ENCODE peak calls at places on chromosomes 1 and 21, in six cellular contexts. C is endothelial cell; H is NCI-H2081; D is DMS153; S is GM12891; Z is CD8-positive, alpha-beta T cell. P is an unnamed sample.

GRCh38 chr1:159980786-159981185 is 26.7 kb upstream of the SLAMF9 start:
- DNase-seq in Z (no peak), D (no peak), C (no peak), S (no peak), H (no peak), P (no peak)

GRCh38 chr1:29855761-29856160 is 619.4 kb downstream of the PTPRU start:
- DNase-seq in C (no peak), Z (no peak), H (no peak), S (no peak), D (no peak), P (no peak)

GRCh38 chr1:183841950-183842816 is 37.3 kb downstream of the RGL1 start:
- DNase-seq in H (peak), Z (no peak), S (no peak), C (no peak), D (peak), P (no peak)

GRCh38 chr1:178938959-178939317 is 68.1 kb upstream of the ANGPTL1 start:
- DNase-seq in H (no peak), S (no peak), C (no peak), Z (no peak), D (no peak), P (no peak)

GRCh38 chr1:55938376-55938850 is 641.0 kb downstream of the PLPP3 start:
- DNase-seq in S (no peak), H (no peak), C (no peak), D (peak), Z (no peak), P (no peak)

GRCh38 chr1:56424744-56425493 is 154.4 kb downstream of the PLPP3 start:
- DNase-seq in Z (no peak), C (no peak), S (no peak), H (no peak), D (no peak), P (no peak)

GRCh38 chr1:89987170-89987819 is 7.6 kb upstream of the ZNF326 start:
- DNase-seq in D (peak), H (peak), C (peak), Z (peak), S (peak), P (no peak)

GRCh38 chr1:68116643-68117235 is 66.3 kb upstream of the DIRAS3 start:
- DNase-seq in S (no peak), H (peak), D (no peak), C (peak), Z (peak), P (no peak)

GRCh38 chr1:16425125-16426025 is 11.8 kb downstream of the SPATA21 start:
- DNase-seq in Z (no peak), S (no peak), C (no peak), D (no peak), H (no peak), P (no peak)

GRCh38 chr1:51101976-51102375 is at the start of gene C1orf185:
- DNase-seq in S (no peak), D (no peak), Z (no peak), H (no peak), C (no peak), P (no peak)

GRCh38 chr1:40796939-40797667 is 13.5 kb downstream of the KCNQ4 start:
- DNase-seq in H (no peak), S (no peak), D (no peak), C (no peak), Z (no peak), P (no peak)

GRCh38 chr1:177103005-177103404 is 61.5 kb downstream of the ASTN1 start:
- DNase-seq in D (no peak), S (no peak), C (no peak), H (no peak), Z (no peak), P (no peak)

GRCh38 chr1:55816456-55816794 is 601.3 kb upstream of the USP24 start:
- DNase-seq in C (no peak), D (no peak), S (no peak), Z (no peak), H (no peak), P (no peak)

GRCh38 chr1:205775717-205776056 is 405 bp upstream of the RAB29 start:
- DNase-seq in S (no peak), H (no peak), D (no peak), C (no peak), Z (no peak), P (no peak)

GRCh38 chr1:53548031-53548491 is 88.9 kb downstream of the DMRTB1 start:
- DNase-seq in C (no peak), Z (peak), S (no peak), D (no peak), H (no peak), P (peak)

GRCh38 chr1:76153856-76154212 is 79.3 kb downstream of the ST6GALNAC3 start:
- DNase-seq in C (no peak), H (no peak), Z (no peak), S (no peak), D (no peak), P (no peak)

GRCh38 chr1:65066766-65067490 is 81.1 kb upstream of the AK4 start:
- DNase-seq in H (peak), D (peak), C (peak), S (peak), Z (peak), P (no peak)

GRCh38 chr1:207797229-207797973 is 45.5 kb downstream of the CD46 start:
- DNase-seq in S (no peak), Z (peak), H (peak), C (peak), D (peak), P (no peak)

GRCh38 chr1:27656157-27656893 is 15.7 kb downstream of the IFI6 start:
- DNase-seq in C (no peak), H (peak), S (no peak), Z (no peak), D (no peak), P (no peak)

GRCh38 chr1:41342774-41343355 is 18.4 kb upstream of the FOXO6 start:
- DNase-seq in H (no peak), S (no peak), D (no peak), Z (no peak), C (no peak), P (no peak)

GRCh38 chr1:112544011-112544688 is 35.4 kb downstream of the WNT2B start:
- DNase-seq in D (no peak), Z (no peak), S (no peak), C (no peak), H (no peak), P (no peak)

GRCh38 chr21:45427331-45428271 is 22.6 kb downstream of the COL18A1 start:
- DNase-seq in Z (no peak), S (no peak), C (no peak), D (no peak), H (no peak), P (peak)

GRCh38 chr1:66343569-66344325 is 190.2 kb upstream of the SGIP1 start:
- DNase-seq in H (no peak), Z (no peak), S (no peak), D (no peak), C (no peak), P (no peak)

GRCh38 chr1:108505766-108506075 is 54.2 kb upstream of the EEIG2 start:
- DNase-seq in S (no peak), Z (no peak), H (no peak), C (no peak), D (no peak), P (no peak)

GRCh38 chr1:201361652-201362504 is 15.6 kb downstream of the TNNT2 start:
- DNase-seq in S (peak), H (peak), C (peak), Z (no peak), D (peak), P (no peak)

GRCh38 chr1:212928323-212929281 is 21.7 kb upstream of the VASH2 start:
- DNase-seq in H (no peak), D (no peak), C (no peak), S (no peak), Z (no peak), P (no peak)

GRCh38 chr1:239913141-239913585 is 178.5 kb upstream of the FMN2 start:
- DNase-seq in H (no peak), C (no peak), S (no peak), D (no peak), Z (no peak), P (no peak)

GRCh38 chr21:43691086-43691795 is 27.7 kb upstream of the PDXK start:
- DNase-seq in S (no peak), Z (no peak), H (no peak), C (no peak), D (no peak), P (no peak)

GRCh38 chr1:53572061-53572801 is 113.0 kb downstream of the DMRTB1 start:
- DNase-seq in S (no peak), H (peak), Z (no peak), D (no peak), C (no peak), P (peak)

GRCh38 chr1:169108897-169109560 is 2.5 kb downstream of the ATP1B1 start:
- DNase-seq in Z (no peak), S (no peak), D (peak), H (peak), C (no peak), P (no peak)

GRCh38 chr1:42427240-42427639 is 28.6 kb downstream of the ZMYND12 start:
- DNase-seq in S (no peak), Z (no peak), H (no peak), C (no peak), D (no peak), P (no peak)

GRCh38 chr1:212699104-212699838 is 369 bp downstream of the BATF3 start:
- DNase-seq in H (peak), Z (peak), S (peak), D (peak), C (peak), P (no peak)

GRCh38 chr1:38275960-38276359 is 229.4 kb upstream of the POU3F1 start:
- DNase-seq in H (no peak), Z (no peak), D (no peak), C (no peak), S (no peak), P (no peak)

GRCh38 chr1:998905-999796 is 746 bp downstream of the HES4 start:
- DNase-seq in C (peak), D (no peak), H (no peak), S (no peak), Z (peak), P (peak)

GRCh38 chr1:93740601-93741031 is 59.0 kb upstream of the BCAR3 start:
- DNase-seq in H (no peak), C (no peak), Z (no peak), S (no peak), D (no peak), P (no peak)

GRCh38 chr1:59008599-59009347 is 224.9 kb upstream of the JUN start:
- DNase-seq in H (no peak), Z (no peak), D (no peak), C (no peak), S (no peak), P (no peak)

GRCh38 chr1:39065542-39065941 is 39.4 kb downstream of the NDUFS5 start:
- DNase-seq in D (peak), Z (no peak), S (no peak), H (peak), C (no peak), P (no peak)

P was measured in RWPE2.